ENCODE peak calls at places on chromosomes 5 and 9, in five cellular contexts. One of them, this sample, is unnamed.

GRCh38 chr5:33649801-33650482 is 209.2 kb downstream of the TARS1 start:
- DNase-seq in GM12878: no peak
- DNase-seq in HepG2: no peak
- DNase-seq in spleen: no peak
- DNase-seq in HCT116: no peak
- DNase-seq in this sample: no peak

GRCh38 chr9:36665387-36665786 is 92.7 kb downstream of the MELK start:
- DNase-seq in HepG2: no peak
- DNase-seq in HCT116: no peak
- DNase-seq in GM12878: no peak
- DNase-seq in spleen: no peak
- DNase-seq in this sample: no peak

GRCh38 chr5:59831341-59831989 is 62.1 kb downstream of the PDE4D start:
- DNase-seq in spleen: no peak
- DNase-seq in GM12878: no peak
- DNase-seq in HepG2: no peak
- DNase-seq in HCT116: no peak
- DNase-seq in this sample: no peak

GRCh38 chr5:129945779-129946270 is 41.6 kb downstream of the CHSY3 start:
- DNase-seq in spleen: no peak
- DNase-seq in GM12878: no peak
- DNase-seq in HepG2: no peak
- DNase-seq in HCT116: no peak
- DNase-seq in this sample: no peak

GRCh38 chr9:37324261-37324683 is 98.2 kb upstream of the GRHPR start:
- DNase-seq in spleen: no peak
- DNase-seq in HCT116: no peak
- DNase-seq in HepG2: no peak
- DNase-seq in GM12878: peak
- DNase-seq in this sample: no peak

GRCh38 chr5:142543951-142544753 is 141.7 kb downstream of the FGF1 start:
- DNase-seq in spleen: no peak
- DNase-seq in GM12878: no peak
- DNase-seq in HepG2: no peak
- DNase-seq in HCT116: no peak
- DNase-seq in this sample: no peak

GRCh38 chr5:93587919-93588585 is 5.0 kb downstream of the NR2F1 start:
- DNase-seq in spleen: no peak
- DNase-seq in HCT116: no peak
- DNase-seq in GM12878: no peak
- DNase-seq in HepG2: no peak
- DNase-seq in this sample: peak

GRCh38 chr9:116632990-116633441 is 54.1 kb upstream of the TRIM32 start:
- DNase-seq in HepG2: no peak
- DNase-seq in GM12878: no peak
- DNase-seq in spleen: no peak
- DNase-seq in HCT116: no peak
- DNase-seq in this sample: no peak

GRCh38 chr5:69035665-69036064 is 58.1 kb upstream of the SLC30A5 start:
- DNase-seq in HepG2: no peak
- DNase-seq in GM12878: no peak
- DNase-seq in HCT116: no peak
- DNase-seq in spleen: no peak
- DNase-seq in this sample: no peak

GRCh38 chr5:173108914-173109313 is 35.4 kb upstream of the BNIP1 start:
- DNase-seq in HepG2: no peak
- DNase-seq in HCT116: no peak
- DNase-seq in spleen: no peak
- DNase-seq in GM12878: no peak
- DNase-seq in this sample: no peak

GRCh38 chr5:90849939-90850338 is 291.3 kb downstream of the ADGRV1 start:
- DNase-seq in HCT116: no peak
- DNase-seq in spleen: no peak
- DNase-seq in GM12878: no peak
- DNase-seq in HepG2: no peak
- DNase-seq in this sample: no peak

GRCh38 chr5:106312360-106312759 is 1358.4 kb downstream of the EFNA5 start:
- DNase-seq in GM12878: no peak
- DNase-seq in HCT116: no peak
- DNase-seq in spleen: no peak
- DNase-seq in HepG2: no peak
- DNase-seq in this sample: no peak

GRCh38 chr9:127033059-127033458 is 89.4 kb downstream of the ANGPTL2 start:
- DNase-seq in HepG2: no peak
- DNase-seq in HCT116: no peak
- DNase-seq in GM12878: no peak
- DNase-seq in spleen: no peak
- DNase-seq in this sample: no peak

GRCh38 chr9:126233175-126233574 is 93.5 kb upstream of the MVB12B start:
- DNase-seq in HCT116: no peak
- DNase-seq in HepG2: no peak
- DNase-seq in spleen: no peak
- DNase-seq in GM12878: no peak
- DNase-seq in this sample: no peak

GRCh38 chr5:154384480-154385235 is 61.1 kb upstream of the SAP30L start:
- DNase-seq in GM12878: peak
- DNase-seq in HCT116: no peak
- DNase-seq in spleen: peak
- DNase-seq in HepG2: no peak
- DNase-seq in this sample: no peak

GRCh38 chr5:140084466-140084865 is 29.4 kb upstream of the PURA start:
- DNase-seq in HCT116: no peak
- DNase-seq in HepG2: no peak
- DNase-seq in spleen: no peak
- DNase-seq in GM12878: no peak
- DNase-seq in this sample: peak

GRCh38 chr5:154466147-154466546 is 11.9 kb downstream of the HAND1 start:
- DNase-seq in HepG2: peak
- DNase-seq in HCT116: no peak
- DNase-seq in GM12878: no peak
- DNase-seq in spleen: no peak
- DNase-seq in this sample: no peak

GRCh38 chr5:91318727-91319126 is 64.4 kb downstream of the ARRDC3 start:
- DNase-seq in HepG2: no peak
- DNase-seq in GM12878: no peak
- DNase-seq in spleen: no peak
- DNase-seq in HCT116: no peak
- DNase-seq in this sample: no peak

GRCh38 chr5:132526290-132526973 is 16.9 kb downstream of the IL5 start:
- DNase-seq in spleen: no peak
- DNase-seq in HepG2: peak
- DNase-seq in GM12878: peak
- DNase-seq in HCT116: peak
- DNase-seq in this sample: no peak

GRCh38 chr9:127662617-127663016 is 44.2 kb upstream of the CFAP157 start:
- DNase-seq in GM12878: no peak
- DNase-seq in HepG2: no peak
- DNase-seq in HCT116: no peak
- DNase-seq in spleen: no peak
- DNase-seq in this sample: no peak

GRCh38 chr5:132012385-132013005 is 1.0 kb upstream of the ACSL6 start:
- DNase-seq in spleen: peak
- DNase-seq in HCT116: no peak
- DNase-seq in GM12878: no peak
- DNase-seq in HepG2: peak
- DNase-seq in this sample: peak

GRCh38 chr9:91727316-91727861 is 222.6 kb downstream of the ROR2 start:
- DNase-seq in GM12878: no peak
- DNase-seq in HepG2: peak
- DNase-seq in HCT116: peak
- DNase-seq in spleen: no peak
- DNase-seq in this sample: no peak

GRCh38 chr9:82923410-82924242 is 139.3 kb downstream of the RASEF start:
- DNase-seq in HepG2: peak
- DNase-seq in spleen: no peak
- DNase-seq in HCT116: no peak
- DNase-seq in GM12878: no peak
- DNase-seq in this sample: no peak

GRCh38 chr5:13814293-13814692 is 130.2 kb downstream of the DNAH5 start:
- DNase-seq in HepG2: no peak
- DNase-seq in HCT116: no peak
- DNase-seq in spleen: no peak
- DNase-seq in GM12878: no peak
- DNase-seq in this sample: no peak

GRCh38 chr5:39100301-39100850 is 26.2 kb upstream of the RICTOR start:
- DNase-seq in GM12878: no peak
- DNase-seq in spleen: no peak
- DNase-seq in HCT116: no peak
- DNase-seq in HepG2: no peak
- DNase-seq in this sample: no peak

GRCh38 chr5:131525805-131526204 is 109.2 kb downstream of the RAPGEF6 start:
- DNase-seq in HepG2: no peak
- DNase-seq in HCT116: no peak
- DNase-seq in GM12878: no peak
- DNase-seq in spleen: no peak
- DNase-seq in this sample: no peak

GRCh38 chr5:162068412-162068811 is 839 bp downstream of the GABRG2 start:
- DNase-seq in HCT116: no peak
- DNase-seq in HepG2: peak
- DNase-seq in GM12878: no peak
- DNase-seq in spleen: no peak
- DNase-seq in this sample: no peak

GRCh38 chr9:107243757-107244156 is 39.3 kb upstream of the RAD23B start:
- DNase-seq in HCT116: peak
- DNase-seq in GM12878: no peak
- DNase-seq in spleen: no peak
- DNase-seq in HepG2: peak
- DNase-seq in this sample: no peak

GRCh38 chr9:91405343-91406077 is 18.1 kb downstream of the NFIL3 start:
- DNase-seq in spleen: no peak
- DNase-seq in HCT116: no peak
- DNase-seq in GM12878: no peak
- DNase-seq in HepG2: no peak
- DNase-seq in this sample: no peak

GRCh38 chr9:100580255-100580654 is 2.4 kb downstream of the CAVIN4 start:
- DNase-seq in HCT116: no peak
- DNase-seq in spleen: no peak
- DNase-seq in GM12878: no peak
- DNase-seq in HepG2: no peak
- DNase-seq in this sample: no peak

DNA sequence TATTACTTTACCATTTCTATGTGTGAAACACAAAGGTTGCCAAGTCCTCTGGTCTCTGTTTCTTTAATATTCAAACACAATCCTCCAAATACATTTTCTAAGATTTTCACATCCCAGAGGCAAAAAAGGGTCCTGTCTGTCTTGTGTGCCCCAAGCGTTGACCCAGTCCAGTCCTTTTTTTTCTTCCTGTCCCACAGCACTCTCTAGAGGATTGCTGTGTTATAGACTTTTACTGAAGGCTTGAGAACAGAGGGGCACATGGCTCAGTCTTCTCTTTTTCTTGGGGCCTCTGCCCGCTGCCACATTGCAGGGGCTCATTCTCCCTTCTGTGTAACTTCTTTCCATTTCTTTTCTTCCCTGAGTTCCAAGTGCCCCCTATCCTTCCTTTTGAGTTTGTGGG is 78.6 kb upstream of the SLC28A3 start:
- DNase-seq in GM12878: no peak
- DNase-seq in HCT116: no peak
- DNase-seq in HepG2: no peak
- DNase-seq in spleen: no peak
- DNase-seq in this sample: no peak
- TF ChIP-seq CTCF in GM12878: peak
- TF ChIP-seq CTCF in HCT116: peak
- TF ChIP-seq CTCF in HepG2: no peak
- TF ChIP-seq CTCF in spleen: no peak
- TF ChIP-seq CTCF in this sample: no peak

GRCh38 chr5:138792181-138792808 is 39.1 kb downstream of the CTNNA1 start:
- DNase-seq in GM12878: no peak
- DNase-seq in HCT116: no peak
- DNase-seq in HepG2: no peak
- DNase-seq in spleen: no peak
- DNase-seq in this sample: no peak

GRCh38 chr5:138789771-138790242 is 36.6 kb downstream of the CTNNA1 start:
- DNase-seq in HepG2: peak
- DNase-seq in spleen: no peak
- DNase-seq in HCT116: peak
- DNase-seq in GM12878: no peak
- DNase-seq in this sample: no peak

GRCh38 chr5:138790684-138791083 is 37.5 kb downstream of the CTNNA1 start:
- DNase-seq in HepG2: no peak
- DNase-seq in spleen: no peak
- DNase-seq in HCT116: no peak
- DNase-seq in GM12878: no peak
- DNase-seq in this sample: no peak

GRCh38 chr5:138793481-138794010 is 40.3 kb downstream of the CTNNA1 start:
- DNase-seq in HCT116: no peak
- DNase-seq in HepG2: no peak
- DNase-seq in spleen: no peak
- DNase-seq in GM12878: no peak
- DNase-seq in this sample: no peak
- TF ChIP-seq POLR2AphosphoS5 in HCT116: no peak
- TF ChIP-seq POLR2AphosphoS5 in HepG2: no peak
- TF ChIP-seq POLR2AphosphoS5 in spleen: no peak
- TF ChIP-seq POLR2AphosphoS5 in GM12878: no peak
- TF ChIP-seq POLR2AphosphoS5 in this sample: no peak

GRCh38 chr9:20873240-20873860 is 158.1 kb downstream of the HACD4 start:
- DNase-seq in HCT116: no peak
- DNase-seq in GM12878: no peak
- DNase-seq in HepG2: no peak
- DNase-seq in spleen: no peak
- DNase-seq in this sample: no peak
- H3K4me3 ChIP-seq in HCT116: no peak
- H3K4me3 ChIP-seq in GM12878: no peak
- H3K4me3 ChIP-seq in HepG2: no peak
- H3K4me3 ChIP-seq in spleen: no peak
- H3K4me3 ChIP-seq in this sample: no peak

GRCh38 chr5:151708126-151708525 is 21.4 kb upstream of the SPARC start:
- DNase-seq in HCT116: peak
- DNase-seq in GM12878: no peak
- DNase-seq in spleen: no peak
- DNase-seq in HepG2: peak
- DNase-seq in this sample: no peak

GRCh38 chr5:151703780-151704179 is 17.1 kb upstream of the SPARC start:
- DNase-seq in GM12878: no peak
- DNase-seq in HCT116: no peak
- DNase-seq in spleen: no peak
- DNase-seq in HepG2: no peak
- DNase-seq in this sample: no peak

GRCh38 chr5:151706906-151707305 is 20.2 kb upstream of the SPARC start:
- DNase-seq in spleen: no peak
- DNase-seq in HCT116: no peak
- DNase-seq in GM12878: no peak
- DNase-seq in HepG2: no peak
- DNase-seq in this sample: no peak

GRCh38 chr5:151709109-151709735 is 22.5 kb upstream of the SPARC start:
- DNase-seq in HCT116: no peak
- DNase-seq in GM12878: no peak
- DNase-seq in HepG2: no peak
- DNase-seq in spleen: no peak
- DNase-seq in this sample: no peak

DNA sequence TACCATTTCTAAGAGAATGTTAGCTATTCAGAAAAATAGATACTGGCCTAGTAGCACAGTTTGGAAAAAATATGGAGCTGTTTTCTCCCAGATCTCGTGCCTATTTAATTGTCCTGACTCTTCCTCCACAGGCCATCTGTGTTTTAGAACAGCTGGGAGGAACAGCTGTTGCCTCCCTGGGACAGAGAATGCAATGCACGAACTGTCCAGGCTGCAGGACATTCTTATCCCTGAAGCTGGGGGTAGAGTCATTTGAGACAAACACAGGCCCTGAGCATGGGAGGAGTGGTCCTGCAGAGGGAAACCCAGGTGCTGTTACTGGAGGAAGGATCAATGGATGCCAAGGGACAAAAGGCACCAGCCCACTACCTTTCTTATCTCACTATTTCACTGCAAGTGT is 20.9 kb upstream of the SPARC start:
- DNase-seq in HepG2: no peak
- DNase-seq in spleen: no peak
- DNase-seq in HCT116: no peak
- DNase-seq in GM12878: no peak
- DNase-seq in this sample: no peak
- TF ChIP-seq CTCF in HepG2: no peak
- TF ChIP-seq CTCF in spleen: no peak
- TF ChIP-seq CTCF in HCT116: no peak
- TF ChIP-seq CTCF in GM12878: no peak
- TF ChIP-seq CTCF in this sample: no peak